ENCODE peak calls at places on chromosome 11, in five cellular contexts. One of them, this sample, is unnamed.

GRCh38 chr11:62138630-62139425 is 15.0 kb downstream of the INCENP start:
- DNase-seq in H1: no peak
- DNase-seq in H9: peak
- DNase-seq in mesenchymal stem cell: no peak
- DNase-seq in neuronal stem cell: no peak
- DNase-seq in this sample: no peak

GRCh38 chr11:129951201-129951882 is 51.3 kb downstream of the PRDM10 start:
- DNase-seq in H9: no peak
- DNase-seq in H1: no peak
- DNase-seq in neuronal stem cell: no peak
- DNase-seq in mesenchymal stem cell: no peak
- DNase-seq in this sample: no peak

GRCh38 chr11:31500560-31500959 is 8.9 kb downstream of the IMMP1L start:
- DNase-seq in neuronal stem cell: no peak
- DNase-seq in H1: no peak
- DNase-seq in mesenchymal stem cell: no peak
- DNase-seq in H9: no peak
- DNase-seq in this sample: peak

GRCh38 chr11:108693852-108694251 is 29.0 kb downstream of the DDX10 start:
- DNase-seq in H9: no peak
- DNase-seq in neuronal stem cell: no peak
- DNase-seq in H1: no peak
- DNase-seq in mesenchymal stem cell: peak
- DNase-seq in this sample: peak

GRCh38 chr11:705646-706438 is at the start of gene EPS8L2:
- DNase-seq in H9: peak
- DNase-seq in mesenchymal stem cell: no peak
- DNase-seq in H1: no peak
- DNase-seq in neuronal stem cell: no peak
- DNase-seq in this sample: no peak

GRCh38 chr11:68014157-68014965 is 4.2 kb downstream of the ALDH3B1 start:
- DNase-seq in neuronal stem cell: no peak
- DNase-seq in H9: no peak
- DNase-seq in mesenchymal stem cell: peak
- DNase-seq in H1: no peak
- DNase-seq in this sample: peak

GRCh38 chr11:85664561-85665481 is at the start of gene CREBZF:
- DNase-seq in neuronal stem cell: peak
- DNase-seq in H9: peak
- DNase-seq in H1: peak
- DNase-seq in mesenchymal stem cell: peak
- DNase-seq in this sample: peak

GRCh38 chr11:96213500-96213899 is 129.5 kb downstream of the MAML2 start:
- DNase-seq in H1: no peak
- DNase-seq in mesenchymal stem cell: peak
- DNase-seq in H9: no peak
- DNase-seq in neuronal stem cell: no peak
- DNase-seq in this sample: peak

GRCh38 chr11:96342131-96342970 is 644 bp downstream of the MAML2 start:
- DNase-seq in neuronal stem cell: peak
- DNase-seq in H1: no peak
- DNase-seq in mesenchymal stem cell: no peak
- DNase-seq in H9: no peak
- DNase-seq in this sample: no peak

GRCh38 chr11:96447711-96448110 is 57.9 kb downstream of the JRKL start:
- DNase-seq in neuronal stem cell: no peak
- DNase-seq in H9: no peak
- DNase-seq in H1: no peak
- DNase-seq in mesenchymal stem cell: no peak
- DNase-seq in this sample: no peak

GRCh38 chr11:118224512-118225180 is at the start of gene JAML:
- DNase-seq in H9: no peak
- DNase-seq in mesenchymal stem cell: no peak
- DNase-seq in neuronal stem cell: no peak
- DNase-seq in H1: no peak
- DNase-seq in this sample: no peak

GRCh38 chr11:12807621-12808020 is 133.4 kb downstream of the TEAD1 start:
- DNase-seq in mesenchymal stem cell: no peak
- DNase-seq in H9: no peak
- DNase-seq in neuronal stem cell: no peak
- DNase-seq in H1: no peak
- DNase-seq in this sample: no peak

GRCh38 chr11:36311926-36312592 is 16.0 kb downstream of the PRR5L start:
- DNase-seq in H9: no peak
- DNase-seq in neuronal stem cell: no peak
- DNase-seq in mesenchymal stem cell: no peak
- DNase-seq in H1: no peak
- DNase-seq in this sample: peak

GRCh38 chr11:128361451-128362020 is 225.8 kb downstream of the ETS1 start:
- DNase-seq in H1: no peak
- DNase-seq in neuronal stem cell: no peak
- DNase-seq in H9: no peak
- DNase-seq in mesenchymal stem cell: peak
- DNase-seq in this sample: peak

GRCh38 chr11:27246925-27247324 is 116.1 kb downstream of the CCDC34 start:
- DNase-seq in H1: no peak
- DNase-seq in neuronal stem cell: no peak
- DNase-seq in mesenchymal stem cell: no peak
- DNase-seq in H9: no peak
- DNase-seq in this sample: no peak

GRCh38 chr11:17642370-17642769 is 77.0 kb upstream of the MYOD1 start:
- DNase-seq in neuronal stem cell: no peak
- DNase-seq in mesenchymal stem cell: no peak
- DNase-seq in H1: no peak
- DNase-seq in H9: no peak
- DNase-seq in this sample: no peak

GRCh38 chr11:44823920-44824704 is 97.3 kb downstream of the TSPAN18 start:
- DNase-seq in neuronal stem cell: peak
- DNase-seq in H1: peak
- DNase-seq in H9: peak
- DNase-seq in mesenchymal stem cell: peak
- DNase-seq in this sample: no peak

GRCh38 chr11:90407350-90407749 is 184.5 kb upstream of the CHORDC1 start:
- DNase-seq in neuronal stem cell: no peak
- DNase-seq in mesenchymal stem cell: no peak
- DNase-seq in H1: no peak
- DNase-seq in H9: no peak
- DNase-seq in this sample: no peak

GRCh38 chr11:66842501-66842895 is 743 bp upstream of the RCE1 start:
- DNase-seq in mesenchymal stem cell: no peak
- DNase-seq in H9: no peak
- DNase-seq in neuronal stem cell: no peak
- DNase-seq in H1: no peak
- DNase-seq in this sample: no peak

GRCh38 chr11:73228268-73229134 is 10.4 kb downstream of the P2RY2 start:
- DNase-seq in mesenchymal stem cell: no peak
- DNase-seq in H9: peak
- DNase-seq in neuronal stem cell: no peak
- DNase-seq in H1: no peak
- DNase-seq in this sample: no peak

GRCh38 chr11:73225851-73226250 is 7.8 kb downstream of the P2RY2 start:
- DNase-seq in mesenchymal stem cell: no peak
- DNase-seq in H9: no peak
- DNase-seq in neuronal stem cell: no peak
- DNase-seq in H1: no peak
- DNase-seq in this sample: no peak

GRCh38 chr11:73229321-73230275 is 11.5 kb downstream of the P2RY2 start:
- DNase-seq in H1: no peak
- DNase-seq in neuronal stem cell: no peak
- DNase-seq in H9: peak
- DNase-seq in mesenchymal stem cell: peak
- DNase-seq in this sample: no peak

GRCh38 chr11:73226297-73227006 is 8.4 kb downstream of the P2RY2 start:
- DNase-seq in mesenchymal stem cell: no peak
- DNase-seq in neuronal stem cell: no peak
- DNase-seq in H9: no peak
- DNase-seq in H1: no peak
- DNase-seq in this sample: no peak

GRCh38 chr11:73227571-73228211 is 9.6 kb downstream of the P2RY2 start:
- DNase-seq in mesenchymal stem cell: no peak
- DNase-seq in neuronal stem cell: no peak
- DNase-seq in H1: no peak
- DNase-seq in H9: peak
- DNase-seq in this sample: no peak
- H4K8ac ChIP-seq in mesenchymal stem cell: no peak
- H4K8ac ChIP-seq in neuronal stem cell: no peak
- H4K8ac ChIP-seq in H1: peak
- H4K8ac ChIP-seq in H9: no peak
- H4K8ac ChIP-seq in this sample: no peak

DNA sequence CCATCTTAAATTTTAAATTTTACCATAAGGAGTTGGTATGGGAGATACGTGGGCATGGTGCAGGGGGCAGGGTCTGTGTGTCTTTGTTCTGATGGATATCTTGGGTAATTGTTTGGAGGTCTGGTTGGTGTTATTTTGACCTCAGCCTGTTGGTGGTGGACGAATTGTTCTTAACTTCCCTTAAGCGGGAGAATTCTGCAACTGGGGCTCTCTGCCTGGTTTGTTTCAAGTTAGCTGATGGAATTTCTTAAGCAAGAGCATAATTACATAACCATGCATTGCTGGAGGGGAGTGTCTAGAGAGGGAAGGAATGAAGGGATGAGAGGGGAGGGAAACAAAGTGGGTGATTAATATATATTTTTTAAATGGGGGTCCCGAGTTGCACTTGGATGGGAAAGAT is 908.5 kb upstream of the RAG2 start:
- DNase-seq in neuronal stem cell: no peak
- DNase-seq in H1: no peak
- DNase-seq in H9: no peak
- DNase-seq in mesenchymal stem cell: no peak
- DNase-seq in this sample: no peak
- H4K8ac ChIP-seq in neuronal stem cell: no peak
- H4K8ac ChIP-seq in H1: no peak
- H4K8ac ChIP-seq in H9: no peak
- H4K8ac ChIP-seq in mesenchymal stem cell: no peak
- H4K8ac ChIP-seq in this sample: peak

GRCh38 chr11:16606784-16607674 is 131.4 kb upstream of the C11orf58 start:
- DNase-seq in H9: peak
- DNase-seq in H1: no peak
- DNase-seq in mesenchymal stem cell: peak
- DNase-seq in neuronal stem cell: peak
- DNase-seq in this sample: peak
- H4K8ac ChIP-seq in H9: no peak
- H4K8ac ChIP-seq in H1: no peak
- H4K8ac ChIP-seq in mesenchymal stem cell: peak
- H4K8ac ChIP-seq in neuronal stem cell: no peak
- H4K8ac ChIP-seq in this sample: peak

GRCh38 chr11:2090172-2091111 is 48.7 kb downstream of the IGF2 start:
- DNase-seq in H9: peak
- DNase-seq in H1: no peak
- DNase-seq in neuronal stem cell: no peak
- DNase-seq in mesenchymal stem cell: no peak
- DNase-seq in this sample: no peak
- H4K8ac ChIP-seq in H9: no peak
- H4K8ac ChIP-seq in H1: peak
- H4K8ac ChIP-seq in neuronal stem cell: no peak
- H4K8ac ChIP-seq in mesenchymal stem cell: no peak
- H4K8ac ChIP-seq in this sample: no peak

GRCh38 chr11:72113170-72113808 is 794 bp upstream of the ANAPC15 start:
- DNase-seq in mesenchymal stem cell: no peak
- DNase-seq in H9: no peak
- DNase-seq in H1: no peak
- DNase-seq in neuronal stem cell: no peak
- DNase-seq in this sample: peak
- H4K8ac ChIP-seq in mesenchymal stem cell: peak
- H4K8ac ChIP-seq in H9: no peak
- H4K8ac ChIP-seq in H1: no peak
- H4K8ac ChIP-seq in neuronal stem cell: peak
- H4K8ac ChIP-seq in this sample: peak

GRCh38 chr11:72812604-72812967 is 1.6 kb upstream of the ATG16L2 start:
- DNase-seq in mesenchymal stem cell: peak
- DNase-seq in H9: no peak
- DNase-seq in neuronal stem cell: no peak
- DNase-seq in H1: no peak
- DNase-seq in this sample: no peak

GRCh38 chr11:72812968-72813739 is 1.1 kb upstream of the ATG16L2 start:
- DNase-seq in neuronal stem cell: no peak
- DNase-seq in H1: no peak
- DNase-seq in mesenchymal stem cell: peak
- DNase-seq in H9: peak
- DNase-seq in this sample: peak

GRCh38 chr11:72814831-72815618 is 814 bp downstream of the ATG16L2 start:
- DNase-seq in H1: no peak
- DNase-seq in H9: peak
- DNase-seq in neuronal stem cell: no peak
- DNase-seq in mesenchymal stem cell: peak
- DNase-seq in this sample: peak

GRCh38 chr11:72814139-72814830 is at the start of gene ATG16L2:
- DNase-seq in mesenchymal stem cell: peak
- DNase-seq in H9: peak
- DNase-seq in H1: peak
- DNase-seq in neuronal stem cell: peak
- DNase-seq in this sample: peak

DNA sequence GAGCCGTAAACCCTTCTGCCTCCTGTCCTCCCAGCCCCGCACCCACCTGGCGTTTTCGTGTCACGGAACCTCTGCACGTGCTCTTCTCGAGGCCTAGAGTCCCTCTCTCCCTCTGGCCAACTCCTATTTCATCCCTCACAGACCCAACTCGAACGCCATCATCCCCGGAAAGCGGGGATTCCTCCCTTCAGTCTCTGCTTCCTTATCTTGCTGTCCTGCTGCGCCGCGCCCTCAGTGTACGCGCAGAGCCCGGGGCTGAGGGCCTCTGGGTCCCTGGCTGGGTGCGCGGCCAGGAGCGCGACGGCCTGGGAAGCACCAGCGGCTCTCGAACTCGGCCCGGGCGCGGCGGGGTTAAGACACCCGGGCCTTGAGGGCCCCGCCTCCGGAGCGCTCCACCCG is 472 bp upstream of the ATG16L2 start:
- DNase-seq in mesenchymal stem cell: no peak
- DNase-seq in H1: no peak
- DNase-seq in H9: peak
- DNase-seq in neuronal stem cell: no peak
- DNase-seq in this sample: peak
- H4K8ac ChIP-seq in mesenchymal stem cell: peak
- H4K8ac ChIP-seq in H1: peak
- H4K8ac ChIP-seq in H9: no peak
- H4K8ac ChIP-seq in neuronal stem cell: no peak
- H4K8ac ChIP-seq in this sample: peak

GRCh38 chr11:82978422-82979099 is 77.0 kb downstream of the DDIAS start:
- DNase-seq in neuronal stem cell: no peak
- DNase-seq in H1: no peak
- DNase-seq in H9: no peak
- DNase-seq in mesenchymal stem cell: peak
- DNase-seq in this sample: peak
- H4K8ac ChIP-seq in neuronal stem cell: no peak
- H4K8ac ChIP-seq in H1: no peak
- H4K8ac ChIP-seq in H9: no peak
- H4K8ac ChIP-seq in mesenchymal stem cell: no peak
- H4K8ac ChIP-seq in this sample: no peak

GRCh38 chr11:48052183-48053040 is 72.1 kb downstream of the PTPRJ start:
- DNase-seq in mesenchymal stem cell: peak
- DNase-seq in H1: peak
- DNase-seq in H9: peak
- DNase-seq in neuronal stem cell: no peak
- DNase-seq in this sample: peak
- H4K8ac ChIP-seq in mesenchymal stem cell: no peak
- H4K8ac ChIP-seq in H1: no peak
- H4K8ac ChIP-seq in H9: no peak
- H4K8ac ChIP-seq in neuronal stem cell: no peak
- H4K8ac ChIP-seq in this sample: no peak